ENCODE peak calls at places on chromosomes 3 and 15, in five cellular contexts. One of them, this sample, is unnamed.

GRCh38 chr15:29857196-29857595 is 34.9 kb upstream of the TJP1 start:
- DNase-seq in HepG2: no peak
- DNase-seq in A549: no peak
- DNase-seq in GM12878: no peak
- DNase-seq in K562: no peak
- DNase-seq in this sample: no peak

GRCh38 chr15:48946088-48946839 is 17.5 kb downstream of the SHC4 start:
- DNase-seq in HepG2: no peak
- DNase-seq in A549: peak
- DNase-seq in GM12878: no peak
- DNase-seq in K562: peak
- DNase-seq in this sample: no peak

GRCh38 chr3:129622933-129623332 is 16.5 kb upstream of the PLXND1 start:
- DNase-seq in HepG2: no peak
- DNase-seq in A549: no peak
- DNase-seq in GM12878: no peak
- DNase-seq in K562: no peak
- DNase-seq in this sample: no peak

GRCh38 chr3:1421577-1421976 is 328.8 kb downstream of the CNTN6 start:
- DNase-seq in HepG2: no peak
- DNase-seq in A549: no peak
- DNase-seq in GM12878: no peak
- DNase-seq in K562: no peak
- DNase-seq in this sample: no peak

GRCh38 chr15:83129791-83130190 is 22.3 kb downstream of the TM6SF1 start:
- DNase-seq in HepG2: no peak
- DNase-seq in A549: no peak
- DNase-seq in GM12878: no peak
- DNase-seq in K562: no peak
- DNase-seq in this sample: no peak

GRCh38 chr3:135766113-135766512 is 199.4 kb upstream of the PPP2R3A start:
- DNase-seq in HepG2: no peak
- DNase-seq in A549: no peak
- DNase-seq in GM12878: no peak
- DNase-seq in K562: peak
- DNase-seq in this sample: no peak

GRCh38 chr3:101685870-101686307 is 629 bp downstream of the RPL24 start:
- DNase-seq in HepG2: peak
- DNase-seq in A549: no peak
- DNase-seq in GM12878: no peak
- DNase-seq in K562: no peak
- DNase-seq in this sample: no peak

GRCh38 chr15:52256366-52256765 is 39.2 kb downstream of the MYO5C start:
- DNase-seq in HepG2: peak
- DNase-seq in A549: peak
- DNase-seq in GM12878: peak
- DNase-seq in K562: peak
- DNase-seq in this sample: peak

GRCh38 chr15:75578948-75579908 is at the start of gene PTPN9:
- DNase-seq in HepG2: peak
- DNase-seq in A549: peak
- DNase-seq in GM12878: no peak
- DNase-seq in K562: peak
- DNase-seq in this sample: peak
- TF ChIP-seq HDAC2 in HepG2: no peak
- TF ChIP-seq HDAC2 in A549: no peak
- TF ChIP-seq HDAC2 in GM12878: no peak
- TF ChIP-seq HDAC2 in K562: no peak
- TF ChIP-seq HDAC2 in this sample: peak

GRCh38 chr3:20054549-20054987 is 14.3 kb downstream of the KAT2B start:
- DNase-seq in HepG2: peak
- DNase-seq in A549: peak
- DNase-seq in GM12878: peak
- DNase-seq in K562: no peak
- DNase-seq in this sample: no peak

GRCh38 chr3:20055020-20055775 is 15.0 kb downstream of the KAT2B start:
- DNase-seq in HepG2: no peak
- DNase-seq in A549: no peak
- DNase-seq in GM12878: no peak
- DNase-seq in K562: no peak
- DNase-seq in this sample: no peak

GRCh38 chr3:20060924-20061323 is 20.7 kb downstream of the KAT2B start:
- DNase-seq in HepG2: no peak
- DNase-seq in A549: no peak
- DNase-seq in GM12878: no peak
- DNase-seq in K562: no peak
- DNase-seq in this sample: no peak

GRCh38 chr3:20057612-20058180 is 17.4 kb downstream of the KAT2B start:
- DNase-seq in HepG2: no peak
- DNase-seq in A549: no peak
- DNase-seq in GM12878: no peak
- DNase-seq in K562: no peak
- DNase-seq in this sample: no peak

DNA sequence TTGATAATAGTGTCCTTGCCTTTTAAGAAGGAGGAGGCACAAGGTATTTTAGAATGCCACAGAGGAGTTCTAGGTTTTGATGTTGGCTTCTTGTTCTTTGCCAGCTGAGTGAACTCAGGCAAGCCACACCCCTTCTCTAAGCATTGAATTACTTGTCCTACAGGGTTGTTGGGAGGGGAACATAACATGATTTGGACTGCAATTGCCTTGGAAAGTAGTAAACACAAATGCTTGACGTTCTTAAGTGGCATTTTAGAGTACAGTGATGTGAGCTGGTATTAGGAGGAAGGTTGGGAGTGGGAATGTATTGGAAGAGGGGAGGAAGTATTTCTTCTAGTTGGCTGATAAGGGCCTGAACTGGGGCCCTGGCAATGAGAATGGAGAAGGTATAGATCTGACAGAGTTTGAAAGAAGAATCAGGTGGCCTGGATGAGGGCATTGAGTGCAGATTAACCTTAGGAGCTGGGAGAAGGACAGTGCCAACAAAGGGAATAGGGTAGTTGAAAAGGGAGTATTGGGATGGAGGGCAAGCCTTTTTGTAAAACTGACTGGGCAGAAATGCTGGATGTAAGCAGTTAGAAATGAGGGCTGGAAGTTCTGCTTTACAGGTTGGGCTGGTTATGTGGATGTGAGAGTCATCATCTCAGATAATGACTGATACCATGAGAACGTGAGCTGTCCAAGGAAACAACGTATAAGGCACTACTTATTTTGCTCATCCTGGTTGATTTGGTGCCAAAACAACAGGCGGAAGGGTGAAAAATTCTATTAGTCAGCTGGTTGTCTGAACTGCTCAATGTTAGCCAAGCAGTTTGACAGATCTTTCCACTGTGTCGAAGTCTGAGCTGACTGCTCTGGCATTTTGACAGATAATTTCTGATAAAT is 16.7 kb downstream of the KAT2B start:
- DNase-seq in HepG2: no peak
- DNase-seq in A549: no peak
- DNase-seq in GM12878: no peak
- DNase-seq in K562: no peak
- DNase-seq in this sample: no peak
- TF ChIP-seq HDAC2 in HepG2: no peak
- TF ChIP-seq HDAC2 in A549: no peak
- TF ChIP-seq HDAC2 in GM12878: no peak
- TF ChIP-seq HDAC2 in K562: no peak
- TF ChIP-seq HDAC2 in this sample: no peak

DNA sequence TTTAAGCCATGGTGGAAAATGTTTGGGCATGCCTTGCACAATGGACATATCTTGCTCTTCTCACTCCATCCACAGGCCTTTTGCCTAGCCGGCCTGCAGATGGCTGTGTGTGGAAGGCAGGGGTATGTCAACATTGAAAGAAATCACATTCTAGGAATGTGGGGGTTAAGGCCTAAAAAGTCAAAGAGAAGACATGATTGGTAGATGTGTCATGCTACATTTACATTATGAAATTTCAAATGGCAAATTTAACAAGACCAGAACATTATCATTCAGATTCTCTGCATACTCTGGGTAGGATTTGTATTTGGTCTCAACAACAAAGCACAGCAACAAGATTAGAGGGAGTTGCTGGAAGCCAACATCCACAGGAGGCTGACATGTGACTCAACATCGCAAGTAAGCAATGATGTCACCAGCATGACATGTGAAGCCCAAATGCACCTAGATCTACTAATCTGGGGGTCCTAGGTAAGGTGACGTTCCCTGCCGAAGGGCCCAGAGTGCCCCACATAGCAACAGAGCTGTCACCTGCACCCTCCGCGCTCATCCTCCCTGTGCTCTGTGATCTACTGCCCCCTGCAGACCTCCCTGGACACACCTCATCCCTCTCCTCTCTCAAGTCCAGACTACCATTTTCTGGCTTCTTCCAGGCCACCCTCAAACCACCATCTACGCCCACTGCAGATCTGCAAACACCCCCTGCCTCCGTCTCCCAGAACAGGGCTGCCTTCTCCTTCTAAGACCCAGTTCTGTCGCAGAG is 39.4 kb downstream of the CLDN18 start:
- DNase-seq in HepG2: no peak
- DNase-seq in A549: no peak
- DNase-seq in GM12878: no peak
- DNase-seq in K562: peak
- DNase-seq in this sample: no peak
- TF ChIP-seq HDAC2 in HepG2: no peak
- TF ChIP-seq HDAC2 in A549: no peak
- TF ChIP-seq HDAC2 in GM12878: no peak
- TF ChIP-seq HDAC2 in K562: no peak
- TF ChIP-seq HDAC2 in this sample: no peak

DNA sequence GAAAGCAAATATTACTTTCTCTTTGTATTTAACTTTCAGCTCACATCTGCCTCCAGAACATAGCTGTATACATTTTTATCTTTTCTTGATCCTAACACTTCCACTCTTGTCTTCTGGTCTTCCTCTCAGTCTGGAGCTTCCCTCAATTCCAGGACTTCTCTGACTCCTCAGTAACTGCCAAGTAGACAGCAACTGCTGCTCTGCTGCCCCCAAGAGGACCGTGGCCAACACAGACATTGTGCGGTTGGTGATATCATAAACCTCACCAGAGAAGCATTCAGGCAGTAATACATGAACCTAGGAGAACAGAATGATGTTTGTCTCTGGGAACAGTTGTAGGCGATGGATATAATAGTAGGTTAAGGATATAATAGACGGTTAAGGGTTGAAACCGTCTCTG is 45.2 kb upstream of the FGF12 start:
- DNase-seq in HepG2: peak
- DNase-seq in A549: no peak
- DNase-seq in GM12878: no peak
- DNase-seq in K562: no peak
- DNase-seq in this sample: peak
- TF ChIP-seq HDAC2 in HepG2: no peak
- TF ChIP-seq HDAC2 in A549: no peak
- TF ChIP-seq HDAC2 in GM12878: no peak
- TF ChIP-seq HDAC2 in K562: no peak
- TF ChIP-seq HDAC2 in this sample: no peak

This sample was measured in H1.